ENCODE peak calls at places on chromosomes 11 and 22, in six cellular contexts. E, O, U, G, M and N are unnamed samples.

GRCh38 chr11:7901319-7901854 is 29.7 kb downstream of the OR10A6 start:
- DNase-seq in E (no peak), O (no peak), U (no peak), G (no peak), M (no peak), N (no peak)

GRCh38 chr11:76939219-76939631 is 78.5 kb downstream of the ACER3 start:
- DNase-seq in E (no peak), O (no peak), U (no peak), G (no peak), M (no peak), N (no peak)

GRCh38 chr11:12377824-12378593 is 638 bp downstream of the PARVA start:
- DNase-seq in E (no peak), O (no peak), U (peak), G (peak), M (peak), N (peak)

GRCh38 chr11:62500066-62501035 is 46.3 kb downstream of the AHNAK start:
- DNase-seq in E (no peak), O (no peak), U (no peak), G (no peak), M (no peak), N (no peak)

GRCh38 chr22:29080061-29080975 is 7.5 kb downstream of the KREMEN1 start:
- DNase-seq in E (no peak), O (no peak), U (no peak), G (peak), M (no peak), N (peak)

GRCh38 chr11:83480811-83481210 is 194.6 kb upstream of the CCDC90B start:
- DNase-seq in E (no peak), O (no peak), U (no peak), G (no peak), M (no peak), N (no peak)

GRCh38 chr11:119907122-119907933 is 178.3 kb upstream of the NECTIN1 start:
- DNase-seq in E (no peak), O (no peak), U (no peak), G (no peak), M (no peak), N (no peak)

GRCh38 chr11:66880484-66881211 is 23.8 kb downstream of the LRFN4 start:
- DNase-seq in E (no peak), O (peak), U (no peak), G (no peak), M (no peak), N (no peak)

GRCh38 chr11:8719260-8720190 is 36.9 kb downstream of the RPL27A start:
- DNase-seq in E (no peak), O (no peak), U (no peak), G (peak), M (peak), N (no peak)

GRCh38 chr22:30555282-30556210 is 9.0 kb upstream of the SEC14L6 start:
- DNase-seq in E (no peak), O (no peak), U (no peak), G (no peak), M (no peak), N (no peak)

GRCh38 chr22:35327690-35328471 is 28.2 kb downstream of the TOM1 start:
- DNase-seq in E (no peak), O (no peak), U (no peak), G (no peak), M (no peak), N (no peak)

GRCh38 chr11:129967996-129968395 is 34.6 kb downstream of the PRDM10 start:
- DNase-seq in E (no peak), O (no peak), U (no peak), G (no peak), M (no peak), N (no peak)

GRCh38 chr22:46542011-46542985 is 4.9 kb upstream of the CELSR1 start:
- DNase-seq in E (no peak), O (peak), U (peak), G (peak), M (peak), N (peak)

GRCh38 chr11:63919267-63920125 is 2.5 kb upstream of the RCOR2 start:
- DNase-seq in E (no peak), O (peak), U (peak), G (peak), M (no peak), N (no peak)

GRCh38 chr22:45305456-45306065 is 4.2 kb upstream of the FAM118A start:
- DNase-seq in E (no peak), O (no peak), U (no peak), G (no peak), M (no peak), N (no peak)

GRCh38 chr11:47185305-47186075 is 744 bp downstream of the PACSIN3 start:
- DNase-seq in E (no peak), O (peak), U (no peak), G (peak), M (peak), N (no peak)

GRCh38 chr11:72924568-72925190 is 110.5 kb downstream of the ATG16L2 start:
- DNase-seq in E (no peak), O (no peak), U (no peak), G (peak), M (no peak), N (no peak)

GRCh38 chr11:76744186-76745058 is 38.7 kb upstream of the TSKU start:
- DNase-seq in E (no peak), O (no peak), U (no peak), G (peak), M (no peak), N (no peak)

GRCh38 chr11:69167916-69168691 is 12.4 kb downstream of the SMIM38 start:
- DNase-seq in E (no peak), O (no peak), U (no peak), G (peak), M (no peak), N (no peak)

GRCh38 chr11:134915881-134916280 is 503.8 kb upstream of the B3GAT1 start:
- DNase-seq in E (no peak), O (no peak), U (no peak), G (no peak), M (no peak), N (no peak)

GRCh38 chr22:28116261-28116673 is 197.2 kb upstream of the PITPNB start:
- DNase-seq in E (no peak), O (no peak), U (no peak), G (peak), M (peak), N (no peak)

GRCh38 chr11:107250017-107250416 is 207.6 kb downstream of the CWF19L2 start:
- DNase-seq in E (no peak), O (no peak), U (no peak), G (no peak), M (no peak), N (no peak)

GRCh38 chr11:103995896-103996295 is 40.5 kb upstream of the DDI1 start:
- DNase-seq in E (no peak), O (no peak), U (no peak), G (no peak), M (no peak), N (no peak)